ENCODE peak calls at places on chromosomes 7 and 10, in five cellular contexts. One of them, this sample, is unnamed.

GRCh38 chr7:135801877-135802276 is 53.3 kb upstream of the FAM180A start:
- DNase-seq in hepatocyte: no peak
- DNase-seq in cardiac muscle cell: no peak
- DNase-seq in astrocyte: no peak
- DNase-seq in PC-3: no peak
- DNase-seq in this sample: no peak

GRCh38 chr7:20344396-20344795 is 13.7 kb downstream of the ITGB8 start:
- DNase-seq in cardiac muscle cell: no peak
- DNase-seq in hepatocyte: no peak
- DNase-seq in astrocyte: no peak
- DNase-seq in PC-3: no peak
- DNase-seq in this sample: no peak

GRCh38 chr10:118568327-118568848 is 27.1 kb downstream of the PRLHR start:
- DNase-seq in hepatocyte: peak; percentile 81
- DNase-seq in PC-3: peak; percentile 73
- DNase-seq in astrocyte: no peak
- DNase-seq in cardiac muscle cell: peak; percentile 73
- DNase-seq in this sample: peak; percentile 34

GRCh38 chr10:80713398-80713928 is 175.8 kb downstream of the SH2D4B start:
- DNase-seq in astrocyte: no peak
- DNase-seq in PC-3: no peak
- DNase-seq in cardiac muscle cell: no peak
- DNase-seq in hepatocyte: no peak
- DNase-seq in this sample: no peak

GRCh38 chr10:71767420-71768035 is 5.8 kb downstream of the VSIR start:
- DNase-seq in PC-3: peak; percentile 58
- DNase-seq in cardiac muscle cell: no peak
- DNase-seq in hepatocyte: peak; percentile 57
- DNase-seq in astrocyte: no peak
- DNase-seq in this sample: no peak

GRCh38 chr7:44322631-44323363 is 2.6 kb downstream of the CAMK2B start:
- DNase-seq in cardiac muscle cell: no peak
- DNase-seq in astrocyte: no peak
- DNase-seq in hepatocyte: no peak
- DNase-seq in PC-3: no peak
- DNase-seq in this sample: no peak

GRCh38 chr10:108597657-108598319 is 1325.5 kb downstream of the XPNPEP1 start:
- DNase-seq in astrocyte: peak; percentile 22
- DNase-seq in cardiac muscle cell: no peak
- DNase-seq in PC-3: peak; percentile 38
- DNase-seq in hepatocyte: no peak
- DNase-seq in this sample: no peak

GRCh38 chr7:21192662-21193061 is 235.2 kb upstream of the SP4 start:
- DNase-seq in PC-3: peak; percentile 17
- DNase-seq in cardiac muscle cell: no peak
- DNase-seq in hepatocyte: no peak
- DNase-seq in astrocyte: no peak
- DNase-seq in this sample: no peak

GRCh38 chr10:82574081-82574480 is 699.1 kb downstream of the NRG3 start:
- DNase-seq in hepatocyte: no peak
- DNase-seq in PC-3: no peak
- DNase-seq in cardiac muscle cell: no peak
- DNase-seq in astrocyte: no peak
- DNase-seq in this sample: no peak

GRCh38 chr10:132498562-132499366 is 38.8 kb upstream of the INPP5A start:
- DNase-seq in hepatocyte: no peak
- DNase-seq in cardiac muscle cell: no peak
- DNase-seq in PC-3: no peak
- DNase-seq in astrocyte: no peak
- DNase-seq in this sample: no peak

GRCh38 chr10:79353000-79353406 is 5.7 kb downstream of the PPIF start:
- DNase-seq in hepatocyte: no peak
- DNase-seq in PC-3: no peak
- DNase-seq in cardiac muscle cell: no peak
- DNase-seq in astrocyte: no peak
- DNase-seq in this sample: no peak

GRCh38 chr10:74081918-74082317 is 68.7 kb downstream of the AP3M1 start:
- DNase-seq in cardiac muscle cell: no peak
- DNase-seq in astrocyte: no peak
- DNase-seq in hepatocyte: no peak
- DNase-seq in PC-3: no peak
- DNase-seq in this sample: no peak

GRCh38 chr7:158821173-158822021 is 7.9 kb downstream of the ESYT2 start:
- DNase-seq in astrocyte: peak; percentile 91
- DNase-seq in cardiac muscle cell: no peak
- DNase-seq in hepatocyte: peak; percentile 44
- DNase-seq in PC-3: peak; percentile 89
- DNase-seq in this sample: no peak

GRCh38 chr10:30697806-30698205 is 68.3 kb upstream of the LYZL2 start:
- DNase-seq in astrocyte: no peak
- DNase-seq in hepatocyte: no peak
- DNase-seq in cardiac muscle cell: no peak
- DNase-seq in PC-3: no peak
- DNase-seq in this sample: no peak

GRCh38 chr10:70302292-70302691 is 18.5 kb upstream of the NPFFR1 start:
- DNase-seq in cardiac muscle cell: no peak
- DNase-seq in astrocyte: peak; percentile 26
- DNase-seq in PC-3: no peak
- DNase-seq in hepatocyte: no peak
- DNase-seq in this sample: no peak

GRCh38 chr7:129828989-129829676 is 123.6 kb downstream of the UBE2H start:
- DNase-seq in astrocyte: no peak
- DNase-seq in cardiac muscle cell: peak; percentile 56
- DNase-seq in PC-3: peak; percentile 24
- DNase-seq in hepatocyte: no peak
- DNase-seq in this sample: peak; percentile 78

GRCh38 chr7:100089458-100090201 is 861 bp downstream of the COPS6 start:
- DNase-seq in hepatocyte: no peak
- DNase-seq in cardiac muscle cell: no peak
- DNase-seq in PC-3: no peak
- DNase-seq in astrocyte: no peak
- DNase-seq in this sample: no peak

GRCh38 chr10:48623009-48623408 is 18.1 kb upstream of the ARHGAP22 start:
- DNase-seq in astrocyte: no peak
- DNase-seq in PC-3: no peak
- DNase-seq in cardiac muscle cell: no peak
- DNase-seq in hepatocyte: no peak
- DNase-seq in this sample: no peak

GRCh38 chr10:32326119-32326518 is 20.8 kb downstream of the EPC1 start:
- DNase-seq in hepatocyte: no peak
- DNase-seq in PC-3: no peak
- DNase-seq in astrocyte: no peak
- DNase-seq in cardiac muscle cell: no peak
- DNase-seq in this sample: no peak

GRCh38 chr7:155405399-155406318 is 52.3 kb upstream of the EN2 start:
- DNase-seq in cardiac muscle cell: peak; percentile 7
- DNase-seq in astrocyte: no peak
- DNase-seq in hepatocyte: no peak
- DNase-seq in PC-3: peak; percentile 9
- DNase-seq in this sample: peak; percentile 44

GRCh38 chr7:41855798-41856197 is 152.9 kb upstream of the INHBA start:
- DNase-seq in astrocyte: peak; percentile 54
- DNase-seq in cardiac muscle cell: no peak
- DNase-seq in hepatocyte: no peak
- DNase-seq in PC-3: no peak
- DNase-seq in this sample: no peak

GRCh38 chr10:58517071-58517470 is 4.4 kb downstream of the BICC1 start:
- DNase-seq in cardiac muscle cell: no peak
- DNase-seq in PC-3: peak; percentile 17
- DNase-seq in hepatocyte: no peak
- DNase-seq in astrocyte: no peak
- DNase-seq in this sample: no peak

GRCh38 chr10:17053513-17053912 is 76.1 kb downstream of the CUBN start:
- DNase-seq in PC-3: no peak
- DNase-seq in astrocyte: no peak
- DNase-seq in cardiac muscle cell: no peak
- DNase-seq in hepatocyte: no peak
- DNase-seq in this sample: no peak

DNA sequence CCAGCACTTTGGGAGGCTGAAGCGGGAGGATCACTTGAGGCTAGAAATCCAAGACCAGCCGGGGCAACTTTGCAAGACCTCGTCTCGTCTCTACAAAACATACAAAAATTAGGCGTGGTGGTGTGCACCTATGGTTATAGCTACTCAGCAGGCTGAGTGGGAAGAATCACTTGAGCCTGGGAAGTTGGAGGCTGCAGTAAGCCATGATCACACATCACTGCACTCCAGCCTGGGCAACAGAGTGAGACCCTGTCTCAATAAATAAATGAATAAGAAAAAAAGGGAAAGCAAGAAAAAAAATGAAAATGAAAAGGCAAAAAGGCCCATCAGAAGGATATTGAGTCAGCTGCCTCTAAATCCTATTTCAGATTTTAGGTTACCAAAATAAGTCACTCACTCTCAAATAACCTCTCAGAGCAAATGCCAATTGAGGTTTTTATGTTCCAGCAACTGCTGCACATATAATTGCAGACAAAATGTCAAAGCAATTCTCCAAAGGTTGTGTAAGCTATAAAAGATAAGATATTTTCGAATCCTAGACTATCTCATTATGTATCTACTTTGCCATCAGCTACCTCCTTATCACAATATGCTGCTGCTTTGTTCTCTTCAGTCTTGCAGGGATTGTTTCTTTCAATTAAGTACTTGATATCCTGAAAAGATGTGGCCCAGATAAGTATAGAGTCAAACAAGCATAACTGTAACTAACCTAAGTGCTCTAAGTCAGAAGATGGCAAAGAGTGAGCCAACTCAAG is 4.7 kb downstream of the BAZ1B start:
- DNase-seq in cardiac muscle cell: no peak
- DNase-seq in PC-3: no peak
- DNase-seq in astrocyte: no peak
- DNase-seq in hepatocyte: no peak
- DNase-seq in this sample: no peak
- H3K36me3 ChIP-seq in cardiac muscle cell: peaks cover 7% of the 10 kb centered on the region
- H3K36me3 ChIP-seq in PC-3: peaks cover 30% of the 10 kb centered on the region
- H3K36me3 ChIP-seq in astrocyte: peaks cover 17% of the 10 kb centered on the region
- H3K36me3 ChIP-seq in hepatocyte: no peaks in the 10 kb centered on the region
- H3K36me3 ChIP-seq in this sample: peaks cover 90% of the 10 kb centered on the region

GRCh38 chr7:48033922-48034321 is 1.4 kb upstream of the C7orf57 start:
- DNase-seq in astrocyte: no peak
- DNase-seq in cardiac muscle cell: no peak
- DNase-seq in hepatocyte: no peak
- DNase-seq in PC-3: peak; percentile 75
- DNase-seq in this sample: no peak

GRCh38 chr7:48035301-48035966 is at the start of gene C7orf57:
- DNase-seq in cardiac muscle cell: peak; percentile 94
- DNase-seq in hepatocyte: peak; percentile 94
- DNase-seq in astrocyte: peak; percentile 78
- DNase-seq in PC-3: peak; percentile 83
- DNase-seq in this sample: peak; percentile 92

GRCh38 chr7:48038815-48039496 is 3.6 kb downstream of the C7orf57 start:
- DNase-seq in astrocyte: no peak
- DNase-seq in cardiac muscle cell: no peak
- DNase-seq in hepatocyte: no peak
- DNase-seq in PC-3: no peak
- DNase-seq in this sample: no peak

GRCh38 chr7:48031111-48031510 is 2.2 kb upstream of the SUN3 start:
- DNase-seq in astrocyte: no peak
- DNase-seq in hepatocyte: no peak
- DNase-seq in PC-3: no peak
- DNase-seq in cardiac muscle cell: no peak
- DNase-seq in this sample: no peak

GRCh38 chr7:48035967-48036478 is 680 bp downstream of the C7orf57 start:
- DNase-seq in astrocyte: peak; percentile 27
- DNase-seq in cardiac muscle cell: peak; percentile 31
- DNase-seq in PC-3: peak; percentile 24
- DNase-seq in hepatocyte: peak; percentile 33
- DNase-seq in this sample: peak; percentile 19
- H3K4me3 ChIP-seq in astrocyte: peak overlapping the region; percentile 65
- H3K4me3 ChIP-seq in cardiac muscle cell: peak overlapping the region; percentile 53
- H3K4me3 ChIP-seq in PC-3: peak overlapping the region; percentile 74
- H3K4me3 ChIP-seq in hepatocyte: peak overlapping the region; percentile 22
- H3K4me3 ChIP-seq in this sample: peak overlapping the region; percentile 69

GRCh38 chr10:6494452-6494839 is 85.6 kb downstream of the PRKCQ start:
- DNase-seq in hepatocyte: no peak
- DNase-seq in cardiac muscle cell: no peak
- DNase-seq in PC-3: no peak
- DNase-seq in astrocyte: no peak
- DNase-seq in this sample: no peak

GRCh38 chr10:6490594-6490993 is 89.5 kb downstream of the PRKCQ start:
- DNase-seq in hepatocyte: no peak
- DNase-seq in PC-3: no peak
- DNase-seq in astrocyte: no peak
- DNase-seq in cardiac muscle cell: no peak
- DNase-seq in this sample: no peak

GRCh38 chr10:6492896-6493295 is 87.2 kb downstream of the PRKCQ start:
- DNase-seq in astrocyte: no peak
- DNase-seq in hepatocyte: no peak
- DNase-seq in cardiac muscle cell: no peak
- DNase-seq in PC-3: no peak
- DNase-seq in this sample: no peak

GRCh38 chr10:6493521-6494451 is 86.3 kb downstream of the PRKCQ start:
- DNase-seq in PC-3: no peak
- DNase-seq in hepatocyte: no peak
- DNase-seq in cardiac muscle cell: no peak
- DNase-seq in astrocyte: peak; percentile 30
- DNase-seq in this sample: no peak

DNA sequence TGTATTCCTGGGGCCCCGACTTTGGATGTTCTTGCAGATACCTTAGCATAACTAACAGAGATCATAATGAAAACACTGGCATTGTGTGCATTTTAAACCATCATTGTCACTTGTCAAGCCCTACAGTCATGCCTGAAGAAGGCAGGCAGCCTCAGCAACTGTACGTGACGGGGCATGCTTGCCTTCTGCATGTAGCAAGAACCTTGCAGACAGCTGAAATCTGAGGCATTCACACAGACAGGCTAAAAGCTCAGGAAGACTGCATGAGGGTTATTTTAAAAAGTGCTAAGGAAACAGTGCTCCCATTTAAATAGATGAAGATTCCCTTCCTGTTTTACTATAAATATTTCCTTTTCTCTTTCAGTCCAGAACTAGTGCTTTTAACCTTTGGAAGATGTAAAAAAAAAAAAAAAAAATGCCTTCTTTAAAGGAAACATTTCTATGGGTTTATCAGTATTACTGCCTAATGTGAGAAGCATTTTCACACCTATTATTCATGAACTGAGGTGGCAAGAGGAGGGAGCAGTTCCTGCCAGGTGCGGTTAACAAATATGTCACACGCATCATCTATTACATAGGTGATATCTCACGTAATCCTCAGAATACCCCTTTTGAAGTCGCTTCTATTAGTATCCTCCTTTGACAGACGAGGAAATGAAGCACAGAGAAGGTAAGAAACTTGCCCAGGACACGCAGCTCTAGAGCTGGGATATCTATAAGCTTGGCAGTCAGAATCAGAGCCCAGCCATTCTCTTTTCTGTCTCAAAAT is 88.1 kb downstream of the PRKCQ start:
- DNase-seq in cardiac muscle cell: no peak
- DNase-seq in hepatocyte: no peak
- DNase-seq in astrocyte: no peak
- DNase-seq in PC-3: no peak
- DNase-seq in this sample: no peak
- H3K36me3 ChIP-seq in cardiac muscle cell: no peaks in the 10 kb centered on the region
- H3K36me3 ChIP-seq in hepatocyte: no peaks in the 10 kb centered on the region
- H3K36me3 ChIP-seq in astrocyte: no peaks in the 10 kb centered on the region
- H3K36me3 ChIP-seq in PC-3: no peaks in the 10 kb centered on the region
- H3K36me3 ChIP-seq in this sample: no peaks in the 10 kb centered on the region

GRCh38 chr10:12448729-12449391 is 99.5 kb downstream of the CAMK1D start:
- DNase-seq in cardiac muscle cell: no peak
- DNase-seq in PC-3: peak; percentile 78
- DNase-seq in hepatocyte: no peak
- DNase-seq in astrocyte: peak; percentile 97
- DNase-seq in this sample: no peak
- H3K4me3 ChIP-seq in cardiac muscle cell: no peak overlapping the region
- H3K4me3 ChIP-seq in PC-3: peak overlapping the region; percentile 42
- H3K4me3 ChIP-seq in hepatocyte: no peak overlapping the region
- H3K4me3 ChIP-seq in astrocyte: peak overlapping the region; percentile 47
- H3K4me3 ChIP-seq in this sample: no peak overlapping the region

GRCh38 chr10:93342346-93342745 is 139.8 kb downstream of the MYOF start:
- DNase-seq in hepatocyte: no peak
- DNase-seq in cardiac muscle cell: no peak
- DNase-seq in PC-3: no peak
- DNase-seq in astrocyte: no peak
- DNase-seq in this sample: no peak
- H3K36me3 ChIP-seq in hepatocyte: no peaks in the 10 kb centered on the region
- H3K36me3 ChIP-seq in cardiac muscle cell: peaks cover 8% of the 10 kb centered on the region
- H3K36me3 ChIP-seq in PC-3: peaks cover 73% of the 10 kb centered on the region
- H3K36me3 ChIP-seq in astrocyte: peaks cover 72% of the 10 kb centered on the region
- H3K36me3 ChIP-seq in this sample: no peaks in the 10 kb centered on the region

This sample was measured in WERI-Rb-1.